ENCODE peak calls at places on chromosomes 11 and 22, in nine cellular contexts. F is suprapubic skin, I is GM12891, E is prostate gland, B is erythroblast, L is tibial nerve, D is NB4, A is A549, U is HepG2. G is an unnamed sample.
A peak's percentile ranks its signal among the peaks of the same experiment; 100 is the strongest.

GRCh38 chr22:28002863-28003565 is 84.0 kb upstream of the PITPNB start:
- DNase-seq in F (no peak), E (no peak), B (no peak), L (no peak), A (no peak), I (no peak), D (peak; percentile 44), U (no peak), G (no peak)

GRCh38 chr11:45158891-45159605 is 12.6 kb downstream of the PRDM11 start:
- DNase-seq in D (no peak), L (no peak), B (no peak), F (peak; percentile 66), E (no peak), A (no peak), U (no peak), I (no peak), G (no peak)

GRCh38 chr11:10201343-10201742 is 92.7 kb downstream of the SBF2 start:
- DNase-seq in L (no peak), F (no peak), A (no peak), D (no peak), B (no peak), E (no peak), U (no peak), I (no peak), G (no peak)

GRCh38 chr11:1728281-1728680 is 22.1 kb downstream of the IFITM10 start:
- DNase-seq in E (no peak), L (no peak), A (no peak), U (no peak), D (no peak), F (peak; percentile 50), B (no peak), I (no peak), G (no peak)

GRCh38 chr11:118652681-118653181 is 26.7 kb downstream of the TREH start:
- DNase-seq in D (no peak), F (no peak), B (no peak), L (no peak), E (no peak), U (no peak), A (no peak), I (no peak), G (no peak)

GRCh38 chr11:114463999-114464398 is 24.7 kb downstream of the REXO2 start:
- DNase-seq in F (no peak), D (no peak), I (no peak), U (no peak), A (no peak), B (no peak), E (no peak), L (no peak), G (no peak)

GRCh38 chr11:121466063-121466794 is 13.5 kb upstream of the SORL1-AS1 start:
- DNase-seq in B (no peak), U (peak; percentile 76), E (peak; percentile 99), L (peak; percentile 43), A (peak; percentile 86), I (no peak), D (peak; percentile 73), F (peak; percentile 93), G (peak; percentile 75)

GRCh38 chr11:121265586-121265985 is 27.0 kb upstream of the SC5D start:
- DNase-seq in D (no peak), F (no peak), B (no peak), E (no peak), U (no peak), I (no peak), L (no peak), A (no peak), G (no peak)

GRCh38 chr11:69437876-69438205 is 43.6 kb upstream of the LINC01488 start:
- DNase-seq in I (no peak), A (no peak), L (no peak), B (no peak), U (no peak), E (no peak), D (no peak), F (no peak), G (no peak)

GRCh38 chr11:776459-777287 is 614 bp downstream of the GATD1 start:
- DNase-seq in E (no peak), D (peak; percentile 68), I (peak; percentile 77), F (no peak), A (peak; percentile 47), U (no peak), B (peak; percentile 82), L (no peak), G (no peak)

GRCh38 chr11:33116535-33116934 is 44.7 kb downstream of the CSTF3 start:
- DNase-seq in E (no peak), I (no peak), B (no peak), U (peak; percentile 27), F (no peak), L (no peak), A (no peak), D (no peak), G (no peak)

GRCh38 chr11:7204778-7205177 is 46.9 kb upstream of the SYT9 start:
- DNase-seq in F (no peak), U (no peak), L (no peak), B (no peak), E (no peak), D (no peak), I (no peak), A (no peak), G (no peak)

GRCh38 chr11:75040167-75040770 is 51.5 kb downstream of the NEU3 start:
- DNase-seq in L (no peak), E (no peak), B (no peak), U (no peak), D (no peak), I (no peak), A (no peak), F (no peak), G (no peak)

GRCh38 chr11:116240661-116241060 is 532.1 kb downstream of the BUD13 start:
- DNase-seq in U (no peak), F (no peak), D (peak; percentile 34), A (no peak), L (no peak), E (no peak), B (no peak), I (no peak), G (no peak)

GRCh38 chr11:119195680-119196079 is 10.4 kb downstream of the NHERF4 start:
- DNase-seq in B (no peak), E (no peak), F (no peak), A (peak; percentile 50), L (no peak), U (peak; percentile 43), D (no peak), I (no peak), G (peak; percentile 80)

GRCh38 chr11:117020287-117020686 is 77.9 kb downstream of the SIK3 start:
- DNase-seq in L (no peak), F (no peak), U (no peak), A (no peak), B (peak; percentile 23), D (no peak), I (no peak), E (no peak), G (no peak)

GRCh38 chr11:10762185-10762584 is 11.1 kb downstream of the CTR9 start:
- DNase-seq in I (no peak), A (no peak), D (peak; percentile 58), L (no peak), F (no peak), U (no peak), E (no peak), B (no peak), G (no peak)

GRCh38 chr22:41946360-41947180 is at the start of gene CENPM:
- DNase-seq in A (peak; percentile 75), L (peak; percentile 75), E (peak; percentile 93), F (peak; percentile 96), B (peak; percentile 96), D (peak; percentile 98), I (peak; percentile 79), U (peak; percentile 94), G (peak; percentile 70)
- TF ChIP-seq POLR2A in A (peak; percentile 26), L (no peak), E (peak; percentile 22), F (no peak), B (peak; percentile 84), D (peak; percentile 59), I (no peak), U (peak; percentile 69), G (no peak)

GRCh38 chr22:50622723-50623327 is 5.1 kb downstream of the ARSA start:
- DNase-seq in E (peak; percentile 69), D (no peak), B (no peak), A (no peak), F (no peak), I (no peak), L (no peak), U (peak; percentile 68), G (no peak)
- TF ChIP-seq POLR2A in E (peak; percentile 23), D (no peak), B (no peak), A (no peak), F (no peak), I (no peak), L (no peak), U (no peak), G (no peak)

GRCh38 chr11:6132431-6132830 is 24.9 kb downstream of the OR56B4 start:
- DNase-seq in I (no peak), U (no peak), A (no peak), B (no peak), F (no peak), D (no peak), L (no peak), E (no peak), G (no peak)
- TF ChIP-seq POLR2A in I (no peak), U (no peak), A (no peak), B (no peak), F (no peak), D (no peak), L (no peak), E (no peak), G (no peak)

DNA sequence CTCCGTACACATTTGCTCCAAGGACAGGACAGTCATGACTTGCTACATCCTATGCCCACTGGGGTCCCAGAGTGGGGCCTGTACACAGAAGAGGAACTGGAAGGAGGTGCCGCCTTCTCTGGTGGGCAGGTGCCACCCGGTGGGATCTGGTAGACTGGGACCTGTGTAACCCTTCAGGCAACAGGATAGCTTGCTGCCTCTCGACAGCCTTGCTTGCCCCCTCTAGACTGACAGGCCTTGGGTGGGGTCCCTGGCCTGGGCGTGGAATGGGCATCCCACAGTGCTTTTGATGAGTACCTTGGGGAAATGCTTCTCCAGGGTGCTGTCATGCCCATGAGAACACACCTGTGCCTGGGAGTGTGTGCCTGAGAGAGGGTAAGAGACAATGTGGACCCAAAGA is 15.8 kb downstream of the SHANK3 start:
- DNase-seq in F (no peak), I (no peak), E (no peak), L (no peak), B (no peak), U (no peak), A (no peak), D (no peak), G (no peak)
- TF ChIP-seq POLR2A in F (no peak), I (no peak), E (no peak), L (no peak), B (no peak), U (no peak), A (no peak), D (no peak), G (no peak)

G was measured in H54.